ENCODE peak calls at places on chromosomes 4 and X, in nine cellular contexts. Y is left ventricle myocardium inferior, G is lung, X is keratinocyte, D is WERI-Rb-1, T is fibroblast of lung, U is SJCRH30, S is IMR-90, A is astrocyte of the spinal cord. J is an unnamed sample.

GRCh38 chr4:39235701-39236100 is 53.4 kb downstream of the WDR19 start:
- DNase-seq in Y (no peak), G (no peak), X (no peak), D (no peak), T (peak; percentile 12), U (no peak), S (no peak), A (no peak), J (no peak)

GRCh38 chr4:8472689-8473197 is 32.2 kb downstream of the TRMT44 start:
- DNase-seq in Y (no peak), G (no peak), X (no peak), D (no peak), T (peak; percentile 96), U (no peak), S (peak; percentile 99), A (peak; percentile 98), J (peak; percentile 95)

GRCh38 chr4:7320413-7320812 is 114.3 kb downstream of the PSAPL1 start:
- DNase-seq in Y (no peak), G (no peak), X (no peak), D (peak; percentile 84), T (no peak), U (no peak), S (no peak), A (no peak), J (no peak)

GRCh38 chr4:26803462-26803861 is 57.2 kb upstream of the STIM2 start:
- DNase-seq in Y (no peak), G (no peak), X (no peak), D (peak; percentile 88), T (no peak), U (peak; percentile 96), S (no peak), A (no peak), J (no peak)

GRCh38 chr4:84535901-84536300 is 36.8 kb upstream of the NKX6-1 start:
- DNase-seq in Y (no peak), G (no peak), X (no peak), D (no peak), T (no peak), U (no peak), S (no peak), A (no peak), J (no peak)

GRCh38 chr4:23952258-23952657 is 62.4 kb upstream of the PPARGC1A start:
- DNase-seq in Y (no peak), G (no peak), X (no peak), D (no peak), T (no peak), U (no peak), S (no peak), A (no peak), J (no peak)

GRCh38 chrX:41677661-41678060 is 11.1 kb upstream of the GPR34 start:
- DNase-seq in Y (no peak), G (no peak), X (no peak), D (no peak), T (peak; percentile 18), U (no peak), S (no peak), A (no peak), J (no peak)

GRCh38 chr4:1416948-1417260 is 10.7 kb upstream of the NKX1-1 start:
- DNase-seq in Y (no peak), G (no peak), X (no peak), D (no peak), T (no peak), U (no peak), S (no peak), A (no peak), J (no peak)

GRCh38 chrX:110180928-110181310 is 137.0 kb downstream of the AMMECR1 start:
- DNase-seq in Y (no peak), G (no peak), X (no peak), D (no peak), T (peak; percentile 22), U (no peak), S (peak; percentile 36), A (peak; percentile 67), J (peak; percentile 76)

GRCh38 chr4:176788971-176789370 is 3.8 kb downstream of the VEGFC start:
- DNase-seq in Y (no peak), G (no peak), X (no peak), D (no peak), T (no peak), U (no peak), S (no peak), A (no peak), J (no peak)

GRCh38 chr4:176790398-176790797 is 2.3 kb downstream of the VEGFC start:
- DNase-seq in Y (no peak), G (no peak), X (no peak), D (no peak), T (no peak), U (no peak), S (no peak), A (peak; percentile 52), J (no peak)

GRCh38 chr4:176789955-176790354 is 2.8 kb downstream of the VEGFC start:
- DNase-seq in Y (no peak), G (no peak), X (peak; percentile 53), D (peak; percentile 21), T (peak; percentile 89), U (peak; percentile 13), S (peak; percentile 81), A (peak; percentile 80), J (peak; percentile 76)

GRCh38 chr4:176784816-176785215 is 7.9 kb downstream of the VEGFC start:
- DNase-seq in Y (no peak), G (no peak), X (no peak), D (no peak), T (peak; percentile 64), U (no peak), S (peak; percentile 66), A (no peak), J (peak; percentile 77)

GRCh38 chr4:176788248-176788647 is 4.5 kb downstream of the VEGFC start:
- DNase-seq in Y (no peak), G (no peak), X (no peak), D (peak; percentile 15), T (no peak), U (no peak), S (no peak), A (no peak), J (no peak)
- H3K4me3 ChIP-seq in Y (peak overlapping the region; percentile 85), G (no peak overlapping the region), X (no peak overlapping the region), D (no peak overlapping the region), T (peak overlapping the region; percentile 32), U (no peak overlapping the region), S (peak overlapping the region; percentile 2), A (peak overlapping the region; percentile 9), J (no peak overlapping the region)

GRCh38 chr4:75741027-75741426 is 16.6 kb downstream of the USO1 start:
- DNase-seq in Y (no peak), G (no peak), X (no peak), D (no peak), T (no peak), U (no peak), S (peak; percentile 35), A (no peak), J (no peak)

GRCh38 chr4:75745192-75745591 is 20.8 kb downstream of the USO1 start:
- DNase-seq in Y (no peak), G (no peak), X (peak; percentile 15), D (no peak), T (peak; percentile 67), U (no peak), S (peak; percentile 85), A (peak; percentile 36), J (peak; percentile 79)

GRCh38 chr4:75742451-75742850 is 18.1 kb downstream of the USO1 start:
- DNase-seq in Y (no peak), G (no peak), X (no peak), D (no peak), T (no peak), U (no peak), S (no peak), A (no peak), J (no peak)

GRCh38 chr4:75745721-75746199 is 21.4 kb downstream of the USO1 start:
- DNase-seq in Y (no peak), G (no peak), X (no peak), D (no peak), T (no peak), U (no peak), S (no peak), A (no peak), J (no peak)
- H3K4me3 ChIP-seq in Y (no peak overlapping the region), G (no peak overlapping the region), X (no peak overlapping the region), D (no peak overlapping the region), T (no peak overlapping the region), U (no peak overlapping the region), S (no peak overlapping the region), A (no peak overlapping the region), J (no peak overlapping the region)

DNA sequence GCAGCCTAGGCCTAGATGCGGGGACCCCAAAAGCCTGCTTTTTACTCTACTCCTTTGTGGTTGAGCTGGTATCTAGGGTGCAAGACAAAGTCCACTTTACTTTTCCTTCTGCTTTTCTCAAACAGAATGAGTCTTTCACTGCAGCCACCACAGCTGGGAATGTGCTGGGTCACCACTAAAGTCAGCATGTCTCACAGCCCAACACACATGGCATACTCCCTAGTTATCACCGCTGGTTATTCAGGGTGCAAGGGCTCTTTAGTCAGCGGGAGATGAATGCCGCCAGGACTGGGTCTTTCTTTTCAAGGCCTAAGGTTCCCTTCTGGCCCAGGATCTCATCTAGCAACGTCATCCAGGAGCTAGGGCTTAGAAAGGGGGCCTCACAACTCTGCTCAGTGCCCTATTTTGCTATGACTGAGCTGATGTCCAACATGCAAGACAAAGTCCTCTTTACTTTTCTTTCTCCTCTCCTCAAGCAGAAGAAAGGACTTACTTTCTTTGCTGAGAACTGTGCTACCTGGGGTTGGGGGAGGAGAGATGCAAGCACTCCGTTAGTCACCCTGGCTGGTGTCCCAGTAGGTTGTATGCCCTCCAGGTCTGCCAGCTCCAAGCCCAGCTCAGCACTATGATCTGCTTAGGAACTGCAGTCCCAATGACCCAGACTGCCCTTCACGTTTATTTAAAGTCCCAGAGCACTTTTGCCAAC is 22.9 kb upstream of the STPG2 start:
- DNase-seq in Y (peak; percentile 64), G (no peak), X (no peak), D (no peak), T (no peak), U (no peak), S (peak; percentile 1), A (peak; percentile 34), J (no peak)
- H3K4me3 ChIP-seq in Y (no peak overlapping the region), G (no peak overlapping the region), X (no peak overlapping the region), D (no peak overlapping the region), T (no peak overlapping the region), U (no peak overlapping the region), S (no peak overlapping the region), A (no peak overlapping the region), J (no peak overlapping the region)

GRCh38 chr4:74933562-74934015 is 673 bp downstream of the PARM1 start:
- DNase-seq in Y (no peak), G (peak; percentile 29), X (no peak), D (no peak), T (peak; percentile 6), U (peak; percentile 36), S (no peak), A (peak; percentile 19), J (peak; percentile 47)

GRCh38 chr4:74934016-74934821 is 1.3 kb downstream of the PARM1 start:
- DNase-seq in Y (peak; percentile 21), G (peak; percentile 64), X (no peak), D (peak; percentile 67), T (peak; percentile 47), U (peak; percentile 68), S (peak; percentile 14), A (peak; percentile 30), J (peak; percentile 78)

GRCh38 chr4:74932832-74933561 is at the start of gene PARM1:
- DNase-seq in Y (peak; percentile 92), G (peak; percentile 91), X (peak; percentile 4), D (peak; percentile 92), T (peak; percentile 79), U (peak; percentile 97), S (peak; percentile 61), A (peak; percentile 76), J (peak; percentile 88)

GRCh38 chr4:74932010-74932409 is 906 bp upstream of the PARM1 start:
- DNase-seq in Y (no peak), G (no peak), X (no peak), D (no peak), T (no peak), U (no peak), S (no peak), A (no peak), J (no peak)

GRCh38 chr4:74934822-74935326 is 2.0 kb downstream of the PARM1 start:
- DNase-seq in Y (no peak), G (no peak), X (no peak), D (peak; percentile 28), T (no peak), U (peak; percentile 24), S (no peak), A (no peak), J (no peak)
- H3K4me3 ChIP-seq in Y (peak overlapping the region; percentile 90), G (no peak overlapping the region), X (no peak overlapping the region), D (peak overlapping the region; percentile 64), T (no peak overlapping the region), U (peak overlapping the region; percentile 75), S (no peak overlapping the region), A (no peak overlapping the region), J (no peak overlapping the region)

J was measured in mesenchymal stem cell.